ENCODE peak calls at places on chromosomes 3 and 15, in eight cellular contexts. H is adrenal gland, U is IMR-90, F is uterus, I is sigmoid colon, B is suprapubic skin, C is ovary, M is transverse colon. D is an unnamed sample.

GRCh38 chr3:58691997-58692396 is 25.4 kb upstream of the FAM3D start:
- DNase-seq in H (no peak), U (peak), F (no peak), I (no peak), B (no peak), C (no peak), M (no peak), D (no peak)

GRCh38 chr3:136251511-136251910 is 1.4 kb downstream of the PCCB start:
- DNase-seq in H (no peak), U (no peak), F (peak), I (no peak), B (no peak), C (no peak), M (no peak), D (no peak)

GRCh38 chr3:80307844-80308243 is 540.0 kb upstream of the ROBO1 start:
- DNase-seq in H (no peak), U (no peak), F (no peak), I (no peak), B (no peak), C (no peak), M (no peak), D (no peak)

GRCh38 chr15:32885711-32886110 is 167.9 kb downstream of the GREM1 start:
- DNase-seq in H (no peak), U (no peak), F (no peak), I (no peak), B (no peak), C (no peak), M (no peak), D (no peak)

GRCh38 chr15:67148196-67148701 is 82.8 kb downstream of the SMAD3 start:
- DNase-seq in H (no peak), U (peak), F (no peak), I (peak), B (no peak), C (no peak), M (no peak), D (no peak)

GRCh38 chr3:171553085-171553484 is 92.9 kb upstream of the TNIK start:
- DNase-seq in H (no peak), U (no peak), F (no peak), I (no peak), B (no peak), C (no peak), M (no peak), D (no peak)

GRCh38 chr3:192042116-192042515 is 581.2 kb downstream of the PYDC2 start:
- DNase-seq in H (no peak), U (no peak), F (no peak), I (no peak), B (no peak), C (no peak), M (no peak), D (no peak)

GRCh38 chr3:196636369-196637349 is 2.8 kb upstream of the NRROS start:
- DNase-seq in H (no peak), U (no peak), F (no peak), I (no peak), B (no peak), C (no peak), M (no peak), D (no peak)

GRCh38 chr3:168951884-168952283 is 711.6 kb downstream of the MECOM start:
- DNase-seq in H (no peak), U (no peak), F (no peak), I (no peak), B (no peak), C (no peak), M (no peak), D (no peak)

GRCh38 chr3:50405249-50405648 is 45.9 kb upstream of the TMEM115 start:
- DNase-seq in H (peak), U (peak), F (no peak), I (no peak), B (no peak), C (no peak), M (no peak), D (no peak)

GRCh38 chr15:66378814-66379430 is 7.8 kb upstream of the MAP2K1 start:
- DNase-seq in H (no peak), U (no peak), F (no peak), I (no peak), B (no peak), C (no peak), M (no peak), D (no peak)

GRCh38 chr3:146100825-146101444 is 60.0 kb downstream of the PLOD2 start:
- DNase-seq in H (no peak), U (peak), F (no peak), I (no peak), B (no peak), C (no peak), M (no peak), D (no peak)

GRCh38 chr3:62548806-62549205 is 175.5 kb upstream of the FEZF2 start:
- DNase-seq in H (no peak), U (no peak), F (no peak), I (no peak), B (no peak), C (no peak), M (no peak), D (no peak)

GRCh38 chr3:61925721-61926120 is 364.4 kb downstream of the PTPRG start:
- DNase-seq in H (no peak), U (peak), F (no peak), I (no peak), B (no peak), C (no peak), M (no peak), D (no peak)

GRCh38 chr3:17025594-17026139 is 140.9 kb downstream of the PLCL2 start:
- DNase-seq in H (no peak), U (no peak), F (no peak), I (no peak), B (no peak), C (no peak), M (no peak), D (no peak)

GRCh38 chr3:154818676-154819255 is 261.4 kb upstream of the MME start:
- DNase-seq in H (no peak), U (no peak), F (no peak), I (no peak), B (no peak), C (no peak), M (no peak), D (no peak)

GRCh38 chr3:157669403-157669802 is 166.2 kb upstream of the VEPH1 start:
- DNase-seq in H (no peak), U (no peak), F (no peak), I (no peak), B (no peak), C (no peak), M (no peak), D (no peak)

GRCh38 chr3:193853511-193854219 is 260.7 kb downstream of the OPA1 start:
- DNase-seq in H (no peak), U (no peak), F (no peak), I (no peak), B (no peak), C (no peak), M (peak), D (no peak)

GRCh38 chr15:39074341-39074740 is 506.5 kb upstream of the THBS1 start:
- DNase-seq in H (no peak), U (peak), F (no peak), I (no peak), B (no peak), C (no peak), M (no peak), D (no peak)

GRCh38 chr3:182258538-182259177 is 534.6 kb upstream of the ATP11B start:
- DNase-seq in H (no peak), U (no peak), F (no peak), I (no peak), B (no peak), C (no peak), M (no peak), D (no peak)

GRCh38 chr3:72255736-72256559 is 471.0 kb upstream of the PROK2 start:
- DNase-seq in H (no peak), U (no peak), F (peak), I (peak), B (no peak), C (no peak), M (peak), D (peak)

GRCh38 chr3:99473321-99473751 is 165.1 kb upstream of the COL8A1 start:
- DNase-seq in H (no peak), U (peak), F (no peak), I (no peak), B (no peak), C (no peak), M (no peak), D (no peak)

GRCh38 chr3:30502742-30503073 is 103.7 kb upstream of the TGFBR2 start:
- DNase-seq in H (no peak), U (peak), F (no peak), I (no peak), B (no peak), C (no peak), M (no peak), D (no peak)

GRCh38 chr15:66833372-66833771 is 131.3 kb downstream of the SMAD6 start:
- DNase-seq in H (no peak), U (no peak), F (no peak), I (no peak), B (peak), C (no peak), M (no peak), D (no peak)

GRCh38 chr3:113161661-113162060 is 49.7 kb upstream of the BOC start:
- DNase-seq in H (no peak), U (no peak), F (no peak), I (no peak), B (no peak), C (no peak), M (no peak), D (no peak)

GRCh38 chr3:37086918-37087317 is 87.5 kb downstream of the LRRFIP2 start:
- DNase-seq in H (no peak), U (no peak), F (no peak), I (no peak), B (no peak), C (no peak), M (no peak), D (no peak)

GRCh38 chr15:39128746-39129145 is 452.1 kb upstream of the THBS1 start:
- DNase-seq in H (no peak), U (no peak), F (no peak), I (no peak), B (no peak), C (no peak), M (no peak), D (no peak)

GRCh38 chr15:59723686-59724336 is 34.7 kb upstream of the BNIP2 start:
- DNase-seq in H (no peak), U (no peak), F (no peak), I (no peak), B (no peak), C (no peak), M (no peak), D (no peak)

GRCh38 chr3:159418571-159419526 is 569.8 kb upstream of the IL12A start:
- DNase-seq in H (no peak), U (peak), F (no peak), I (no peak), B (no peak), C (no peak), M (no peak), D (no peak)

GRCh38 chr3:132001036-132001435 is 33.8 kb downstream of the CPNE4 start:
- DNase-seq in H (no peak), U (no peak), F (no peak), I (no peak), B (no peak), C (no peak), M (no peak), D (no peak)

GRCh38 chr3:15301761-15302160 is 30.6 kb downstream of the SH3BP5 start:
- DNase-seq in H (no peak), U (no peak), F (no peak), I (peak), B (peak), C (no peak), M (no peak), D (no peak)

GRCh38 chr3:140342668-140343067 is 335.2 kb upstream of the TRIM42 start:
- DNase-seq in H (no peak), U (no peak), F (no peak), I (no peak), B (no peak), C (no peak), M (no peak), D (no peak)

DNA sequence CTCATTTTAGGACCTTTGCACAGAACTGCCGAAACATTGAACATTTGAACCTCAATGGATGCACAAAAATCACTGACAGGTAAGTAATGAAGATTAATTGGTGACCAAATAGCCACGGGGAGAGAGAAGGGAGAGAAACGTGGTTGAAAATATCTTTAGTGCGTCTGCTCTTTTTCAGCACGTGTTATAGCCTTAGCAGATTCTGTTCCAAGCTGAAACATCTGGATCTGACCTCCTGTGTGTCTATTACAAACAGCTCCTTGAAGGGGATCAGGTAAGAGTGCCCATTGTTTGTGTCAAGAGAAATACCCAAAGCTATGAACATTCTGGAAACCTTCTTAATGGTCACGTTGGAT is 67.1 kb downstream of the UBP1 start:
- DNase-seq in H (no peak), U (no peak), F (no peak), I (no peak), B (no peak), C (no peak), M (no peak), D (no peak)
- H3K4me3 ChIP-seq in H (no peak), U (no peak), F (no peak), I (no peak), B (no peak), C (no peak), M (no peak), D (no peak)

DNA sequence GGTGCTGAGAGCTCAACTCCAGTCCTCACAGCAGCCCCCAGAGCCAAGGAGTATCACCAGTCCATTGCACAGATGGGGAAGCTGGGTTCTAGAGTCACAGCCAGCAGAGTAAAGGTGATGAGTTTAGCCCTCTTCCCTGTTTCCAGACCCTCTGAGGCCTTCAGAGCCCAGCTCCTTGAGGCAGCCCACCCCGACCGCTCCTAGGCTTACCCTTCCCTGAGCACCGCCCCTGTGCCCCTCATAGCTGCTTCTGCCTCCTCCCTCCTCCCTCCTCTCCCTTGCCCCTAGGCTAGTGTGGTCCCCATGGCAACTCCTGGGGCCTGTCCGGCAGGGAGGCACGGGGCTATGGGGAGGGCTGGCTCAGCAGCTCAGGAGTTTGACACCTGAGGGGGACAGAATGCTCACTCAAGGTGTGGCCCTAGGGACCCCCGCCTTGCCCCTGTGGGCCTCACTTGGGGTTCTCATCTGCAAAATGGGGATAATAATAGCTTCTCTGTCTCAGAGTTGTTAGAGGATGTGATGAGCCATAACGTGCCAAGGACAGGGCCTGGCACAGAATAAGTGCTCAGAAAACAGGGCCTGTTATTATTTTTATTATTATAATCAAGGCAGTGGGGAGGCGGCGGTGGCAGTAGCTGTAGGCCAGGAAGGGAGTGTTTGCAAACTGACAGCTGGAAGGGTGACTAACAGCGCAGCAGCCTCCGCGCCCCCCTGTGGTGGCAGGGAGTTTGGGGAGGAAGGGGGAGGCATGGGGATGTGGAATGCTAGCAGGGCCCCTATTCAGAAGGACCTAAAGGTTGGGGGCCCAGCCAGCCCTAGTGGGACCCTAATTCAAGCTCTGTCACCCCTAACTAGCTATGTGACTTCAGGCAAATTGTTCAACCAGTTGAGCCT is 11.5 kb downstream of the CSK start:
- DNase-seq in H (no peak), U (no peak), F (no peak), I (peak), B (no peak), C (no peak), M (peak), D (no peak)
- TF ChIP-seq POLR2A in H (no peak), U (no peak), F (no peak), I (no peak), B (no peak), C (no peak), M (no peak), D (no peak)

GRCh38 chr3:51937014-51937413 is 4.7 kb downstream of the RRP9 start:
- DNase-seq in H (no peak), U (peak), F (no peak), I (peak), B (no peak), C (no peak), M (no peak), D (peak)

GRCh38 chr3:51934991-51935885 is 6.5 kb downstream of the RRP9 start:
- DNase-seq in H (no peak), U (no peak), F (no peak), I (peak), B (no peak), C (no peak), M (no peak), D (peak)

GRCh38 chr3:51938780-51939425 is 2.8 kb downstream of the RRP9 start:
- DNase-seq in H (no peak), U (no peak), F (no peak), I (peak), B (no peak), C (no peak), M (no peak), D (peak)

GRCh38 chr3:51935886-51936755 is 5.6 kb downstream of the RRP9 start:
- DNase-seq in H (no peak), U (no peak), F (no peak), I (peak), B (no peak), C (no peak), M (no peak), D (peak)

DNA sequence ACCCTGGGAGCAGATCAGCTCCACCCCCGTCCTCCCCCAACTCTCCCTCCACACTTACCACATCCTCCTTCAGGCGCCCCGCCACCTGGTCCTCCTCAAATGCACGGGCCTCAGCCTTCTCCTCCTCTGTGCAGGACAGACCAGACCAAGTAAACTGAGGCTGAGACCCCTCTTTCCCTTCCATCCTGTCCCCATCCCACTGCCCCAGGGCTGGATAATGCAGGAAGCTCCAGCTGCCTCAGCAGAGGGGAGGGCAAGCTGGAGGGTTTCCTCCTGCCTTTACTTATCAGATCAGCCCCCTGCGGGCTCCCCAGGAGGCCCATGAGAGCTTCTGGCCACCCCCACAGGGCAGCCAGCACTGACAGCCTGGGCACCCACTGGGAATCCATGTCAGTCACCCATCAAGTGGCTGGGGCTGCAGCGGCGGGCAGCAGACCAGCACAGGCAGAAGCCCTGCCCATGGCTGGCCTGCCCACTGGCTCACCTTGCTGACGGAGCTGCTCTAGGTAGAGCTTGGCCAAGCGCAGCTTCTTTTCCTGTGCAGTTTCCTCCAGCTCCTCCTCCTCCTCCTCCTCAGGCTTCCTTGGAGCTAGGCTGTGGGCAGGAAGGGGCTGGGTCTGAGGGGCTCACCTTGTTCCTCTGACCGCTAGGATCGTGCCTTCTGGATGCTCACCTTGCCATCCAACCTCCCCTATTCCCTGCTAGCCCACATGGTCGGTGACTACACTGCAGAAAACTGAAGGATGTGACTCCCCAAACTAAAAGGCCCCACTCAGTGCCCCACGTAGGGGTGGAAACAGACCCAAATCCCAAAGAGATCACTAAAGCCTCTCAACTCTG is 3.9 kb downstream of the RRP9 start:
- DNase-seq in H (no peak), U (no peak), F (no peak), I (peak), B (peak), C (no peak), M (no peak), D (peak)
- TF ChIP-seq CTCF in H (no peak), U (no peak), F (no peak), I (no peak), B (no peak), C (no peak), M (no peak), D (no peak)

DNA sequence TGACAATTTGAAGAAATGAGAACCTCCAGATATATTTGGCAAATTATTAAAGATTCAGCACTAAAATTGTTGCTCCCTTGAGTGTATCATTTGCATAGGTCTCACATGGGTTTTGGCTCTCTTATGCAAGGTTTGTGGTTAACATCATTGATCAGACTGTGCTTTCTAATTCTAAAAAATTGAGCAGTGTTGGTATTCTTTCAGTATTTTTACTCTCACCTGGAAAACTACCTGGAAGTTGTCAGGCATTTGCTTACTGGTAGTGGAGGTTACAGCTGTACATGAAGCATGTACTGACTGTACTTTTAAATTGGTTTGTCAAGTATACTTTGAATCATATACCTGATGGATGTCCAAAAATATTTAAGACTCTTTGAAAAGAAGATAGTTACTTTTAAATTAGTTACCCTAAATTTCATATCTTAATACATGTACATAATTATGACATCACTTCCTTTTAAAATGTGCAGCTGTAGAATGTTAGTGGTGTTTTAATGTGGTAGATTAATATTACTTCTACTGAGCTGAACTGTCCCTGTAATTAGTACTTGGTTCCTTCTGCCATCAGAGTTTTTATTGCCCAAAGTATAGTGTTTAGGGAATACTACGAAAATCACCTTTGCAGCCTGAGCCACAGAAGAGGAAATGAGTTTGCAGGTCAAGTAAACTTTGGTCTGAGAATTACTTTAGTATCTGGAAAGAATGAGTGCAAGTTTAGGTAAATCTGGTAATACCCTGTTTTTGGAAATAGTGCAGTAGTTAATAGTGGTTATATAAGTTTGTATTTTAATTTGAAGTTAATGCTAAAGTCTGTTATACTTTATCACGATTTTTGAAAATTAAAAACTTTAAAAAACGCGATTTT is 2.8 kb downstream of the CHD2 start:
- DNase-seq in H (no peak), U (no peak), F (no peak), I (no peak), B (no peak), C (no peak), M (no peak), D (no peak)
- H3K4me3 ChIP-seq in H (no peak), U (peak), F (peak), I (peak), B (peak), C (peak), M (peak), D (peak)

GRCh38 chr3:13263770-13264467 is 156.2 kb downstream of the NUP210 start:
- DNase-seq in H (no peak), U (no peak), F (no peak), I (no peak), B (no peak), C (no peak), M (no peak), D (no peak)
- TF ChIP-seq POLR2A in H (no peak), U (no peak), F (no peak), I (no peak), B (no peak), C (no peak), M (no peak), D (no peak)

D was measured in stomach.